ENCODE peak calls at places on chromosome 21, in seven cellular contexts. I is NCI-H446 treated with DMSO at 0.1 percent for 48 hours, G is coronary artery, T is foreskin fibroblast, N is Kasumi-1, W is KBM-7, U is T-helper 9 cell. S is an unnamed sample.

GRCh38 chr21:31298618-31299269 is 45.3 kb downstream of the TIAM1 start:
- DNase-seq in I (no peak), G (no peak), T (no peak), N (no peak), W (no peak), U (no peak), S (no peak)

GRCh38 chr21:35077975-35078374 is 28.9 kb upstream of the RUNX1 start:
- DNase-seq in I (no peak), G (no peak), T (no peak), N (no peak), W (no peak), U (no peak), S (no peak)

GRCh38 chr21:29025328-29025713 is 853 bp downstream of the USP16 start:
- DNase-seq in I (no peak), G (no peak), T (peak), N (no peak), W (no peak), U (no peak), S (no peak)

GRCh38 chr21:36566606-36567005 is 86.7 kb upstream of the CLDN14 start:
- DNase-seq in I (no peak), G (no peak), T (no peak), N (no peak), W (no peak), U (no peak), S (no peak)

GRCh38 chr21:38807987-38808386 is 2.3 kb downstream of the ETS2 start:
- DNase-seq in I (no peak), G (no peak), T (no peak), N (no peak), W (no peak), U (no peak), S (no peak)

GRCh38 chr21:17828223-17828622 is 9.1 kb upstream of the C21orf91 start:
- DNase-seq in I (no peak), G (no peak), T (peak), N (no peak), W (no peak), U (no peak), S (no peak)

GRCh38 chr21:42417533-42417932 is 13.8 kb downstream of the UBASH3A start:
- DNase-seq in I (no peak), G (peak), T (no peak), N (no peak), W (no peak), U (no peak), S (no peak)

GRCh38 chr21:30561957-30562356 is 843 bp upstream of the KRTAP19-7 start:
- DNase-seq in I (no peak), G (no peak), T (no peak), N (no peak), W (no peak), U (no peak), S (no peak)

GRCh38 chr21:35229290-35229689 is 180.2 kb upstream of the RUNX1 start:
- DNase-seq in I (no peak), G (no peak), T (no peak), N (no peak), W (no peak), U (no peak), S (no peak)

GRCh38 chr21:17527240-17527639 is 14.4 kb downstream of the CXADR start:
- DNase-seq in I (peak), G (no peak), T (peak), N (no peak), W (no peak), U (no peak), S (no peak)

GRCh38 chr21:38930838-38931237 is 125.1 kb downstream of the ETS2 start:
- DNase-seq in I (no peak), G (no peak), T (peak), N (peak), W (peak), U (no peak), S (peak)

GRCh38 chr21:35084869-35085268 is 35.8 kb upstream of the RUNX1 start:
- DNase-seq in I (no peak), G (no peak), T (peak), N (no peak), W (no peak), U (no peak), S (no peak)

GRCh38 chr21:36704281-36704957 is 5.5 kb downstream of the SIM2 start:
- DNase-seq in I (no peak), G (no peak), T (no peak), N (no peak), W (no peak), U (no peak), S (no peak)

GRCh38 chr21:28636988-28637691 is 355.5 kb downstream of the LTN1 start:
- DNase-seq in I (no peak), G (no peak), T (peak), N (no peak), W (peak), U (no peak), S (peak)

GRCh38 chr21:45136927-45137611 is 62.7 kb downstream of the ADARB1 start:
- DNase-seq in I (peak), G (peak), T (peak), N (peak), W (peak), U (peak), S (peak)

GRCh38 chr21:42722808-42723470 is 69.5 kb downstream of the PDE9A start:
- DNase-seq in I (no peak), G (no peak), T (no peak), N (no peak), W (no peak), U (no peak), S (no peak)

GRCh38 chr21:29287383-29287782 is 11.3 kb upstream of the BACH1 start:
- DNase-seq in I (no peak), G (no peak), T (peak), N (peak), W (peak), U (no peak), S (peak)

GRCh38 chr21:32448803-32449594 is 36.5 kb downstream of the EVA1C start:
- DNase-seq in I (no peak), G (no peak), T (no peak), N (no peak), W (no peak), U (no peak), S (no peak)

GRCh38 chr21:40757366-40757765 is 89.6 kb downstream of the DSCAM start:
- DNase-seq in I (no peak), G (no peak), T (no peak), N (no peak), W (no peak), U (no peak), S (no peak)

GRCh38 chr21:17577701-17578100 is 35.0 kb downstream of the BTG3 start:
- DNase-seq in I (no peak), G (no peak), T (no peak), N (no peak), W (no peak), U (no peak), S (no peak)

GRCh38 chr21:46038871-46039397 is 57.4 kb downstream of the COL6A1 start:
- DNase-seq in I (no peak), G (peak), T (peak), N (no peak), W (no peak), U (no peak), S (no peak)

GRCh38 chr21:26389971-26390641 is 183.0 kb downstream of the CYYR1 start:
- DNase-seq in I (peak), G (no peak), T (peak), N (peak), W (peak), U (no peak), S (peak)

GRCh38 chr21:41895643-41896493 is 16.7 kb upstream of the PRDM15 start:
- DNase-seq in I (no peak), G (no peak), T (no peak), N (peak), W (peak), U (peak), S (peak)

GRCh38 chr21:42751866-42752265 is 98.4 kb downstream of the PDE9A start:
- DNase-seq in I (no peak), G (no peak), T (no peak), N (no peak), W (no peak), U (no peak), S (no peak)

S was measured in MV-4-11.